ENCODE peak calls at places on chromosomes 5 and 9, in nine cellular contexts. U is B cell, Q is fibroblast of the aortic adventitia, K is ovary, C is neural crest cell, B is mammary epithelial cell, Z is brain microvascular endothelial cell, V is Calu3, J is transverse colon. I is an unnamed sample.

GRCh38 chr9:134918646-134919045 is 934 bp upstream of the FCN1 start:
- DNase-seq in U (no peak), Q (no peak), K (peak; percentile 8), C (no peak), B (no peak), Z (no peak), V (no peak), J (no peak), I (no peak)

GRCh38 chr5:16983022-16983639 is 47.0 kb upstream of the MYO10 start:
- DNase-seq in U (no peak), Q (peak; percentile 25), K (no peak), C (no peak), B (no peak), Z (no peak), V (peak; percentile 56), J (no peak), I (no peak)

GRCh38 chr5:16727937-16728336 is 111.1 kb upstream of the RETREG1 start:
- DNase-seq in U (no peak), Q (no peak), K (no peak), C (no peak), B (no peak), Z (no peak), V (no peak), J (peak; percentile 47), I (no peak)

GRCh38 chr5:122129332-122129731 is at the start of gene ZNF474:
- DNase-seq in U (no peak), Q (peak; percentile 95), K (no peak), C (peak; percentile 3), B (peak; percentile 97), Z (peak; percentile 99), V (peak; percentile 76), J (peak; percentile 20), I (no peak)

GRCh38 chr5:55096186-55096585 is 6.3 kb upstream of the GZMA start:
- DNase-seq in U (no peak), Q (no peak), K (no peak), C (no peak), B (no peak), Z (no peak), V (no peak), J (no peak), I (no peak)

GRCh38 chr9:121958530-121958929 is 134.6 kb downstream of the TTLL11 start:
- DNase-seq in U (no peak), Q (no peak), K (no peak), C (no peak), B (peak; percentile 65), Z (no peak), V (no peak), J (no peak), I (no peak)

GRCh38 chr5:137498301-137498735 is 808 bp downstream of the SPOCK1 start:
- DNase-seq in U (no peak), Q (peak; percentile 32), K (no peak), C (peak; percentile 22), B (no peak), Z (no peak), V (no peak), J (no peak), I (peak; percentile 24)

GRCh38 chr5:14501353-14502162 is 80.0 kb upstream of the OTULINL start:
- DNase-seq in U (no peak), Q (no peak), K (no peak), C (no peak), B (no peak), Z (no peak), V (no peak), J (no peak), I (no peak)

GRCh38 chr9:123544007-123544827 is 188.2 kb downstream of the CRB2 start:
- DNase-seq in U (peak; percentile 52), Q (peak; percentile 67), K (no peak), C (peak; percentile 37), B (no peak), Z (peak; percentile 10), V (peak; percentile 25), J (peak; percentile 31), I (peak; percentile 46)

GRCh38 chr5:91143840-91144239 is 239.3 kb downstream of the ARRDC3 start:
- DNase-seq in U (no peak), Q (no peak), K (no peak), C (no peak), B (no peak), Z (no peak), V (no peak), J (no peak), I (no peak)

GRCh38 chr9:120876842-120877240 is at the start of gene PHF19:
- DNase-seq in U (no peak), Q (no peak), K (peak; percentile 65), C (no peak), B (peak; percentile 35), Z (no peak), V (no peak), J (no peak), I (peak; percentile 71)

GRCh38 chr9:19174127-19174921 is 47.0 kb upstream of the PLIN2 start:
- DNase-seq in U (peak; percentile 48), Q (peak; percentile 97), K (peak; percentile 46), C (peak; percentile 16), B (peak; percentile 78), Z (peak; percentile 96), V (peak; percentile 48), J (peak; percentile 56), I (peak; percentile 83)

GRCh38 chr5:43874772-43875171 is 271.8 kb downstream of the NNT start:
- DNase-seq in U (no peak), Q (peak; percentile 83), K (no peak), C (no peak), B (no peak), Z (peak; percentile 34), V (no peak), J (no peak), I (no peak)

GRCh38 chr9:130765135-130766030 is 69.7 kb upstream of the ABL1 start:
- DNase-seq in U (no peak), Q (no peak), K (no peak), C (no peak), B (peak; percentile 32), Z (no peak), V (no peak), J (no peak), I (no peak)

GRCh38 chr9:134267305-134268265 is 58.7 kb upstream of the RXRA start:
- DNase-seq in U (no peak), Q (no peak), K (no peak), C (no peak), B (no peak), Z (no peak), V (no peak), J (no peak), I (no peak)

GRCh38 chr5:178150977-178151734 is 2.5 kb downstream of the NHP2 start:
- DNase-seq in U (no peak), Q (peak; percentile 10), K (no peak), C (no peak), B (no peak), Z (no peak), V (no peak), J (no peak), I (peak; percentile 29)
- TF ChIP-seq CTCF in U (no peak), Q (no peak), K (no peak), C (no peak), B (no peak), Z (peak; percentile 27), V (no peak), J (no peak), I (peak; percentile 39)

DNA sequence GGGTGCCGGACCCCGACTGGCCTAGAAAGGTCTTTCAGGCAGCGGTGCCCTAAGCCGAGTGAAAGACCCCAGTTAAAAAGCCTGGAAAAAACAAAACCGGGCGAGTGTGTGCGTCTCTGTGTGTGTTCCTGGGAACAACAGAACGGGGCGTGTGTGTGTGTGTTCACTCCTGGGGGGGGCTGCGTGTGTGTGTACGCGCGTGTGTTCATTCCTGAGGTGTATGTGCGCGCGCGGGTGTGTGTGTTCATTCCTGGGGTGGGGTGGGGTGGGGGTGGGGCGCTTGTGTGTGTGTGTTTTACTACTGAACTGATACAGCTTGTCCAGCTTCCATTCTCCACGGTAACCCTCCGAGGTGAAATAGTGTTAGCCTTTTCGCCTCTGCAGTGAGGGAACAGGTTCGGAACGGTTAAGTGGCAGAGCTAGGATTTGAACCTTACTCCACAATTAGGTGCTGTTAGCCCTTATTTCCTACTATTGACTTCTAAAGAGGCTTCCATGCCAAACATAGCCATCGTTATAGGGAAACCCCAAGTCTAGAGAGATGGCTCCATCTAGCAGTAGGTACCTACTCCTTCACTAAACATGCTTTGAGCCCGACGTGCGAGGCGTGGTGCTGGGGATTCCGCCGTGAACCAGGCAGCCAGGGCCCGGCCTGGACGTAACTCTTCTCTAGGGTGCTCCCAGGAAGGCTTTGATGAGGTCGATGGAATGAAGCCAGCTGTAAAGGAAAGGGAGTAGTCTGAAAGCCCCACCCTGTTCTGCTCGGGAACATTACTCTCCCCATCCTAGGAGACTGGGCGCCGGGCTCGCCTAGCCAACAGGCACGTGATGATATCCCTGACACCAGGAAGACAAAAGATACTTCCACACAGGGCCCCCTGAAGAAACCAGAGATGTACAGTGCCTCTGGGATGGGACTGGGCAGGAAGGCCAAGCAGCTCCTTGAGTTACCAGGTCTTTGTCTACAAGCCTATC is 734 bp upstream of the SKP1 start:
- DNase-seq in U (no peak), Q (peak; percentile 85), K (peak; percentile 30), C (no peak), B (peak; percentile 84), Z (peak; percentile 57), V (peak; percentile 33), J (peak; percentile 89), I (no peak)
- TF ChIP-seq CTCF in U (no peak), Q (no peak), K (no peak), C (no peak), B (peak; percentile 6), Z (no peak), V (no peak), J (no peak), I (no peak)

DNA sequence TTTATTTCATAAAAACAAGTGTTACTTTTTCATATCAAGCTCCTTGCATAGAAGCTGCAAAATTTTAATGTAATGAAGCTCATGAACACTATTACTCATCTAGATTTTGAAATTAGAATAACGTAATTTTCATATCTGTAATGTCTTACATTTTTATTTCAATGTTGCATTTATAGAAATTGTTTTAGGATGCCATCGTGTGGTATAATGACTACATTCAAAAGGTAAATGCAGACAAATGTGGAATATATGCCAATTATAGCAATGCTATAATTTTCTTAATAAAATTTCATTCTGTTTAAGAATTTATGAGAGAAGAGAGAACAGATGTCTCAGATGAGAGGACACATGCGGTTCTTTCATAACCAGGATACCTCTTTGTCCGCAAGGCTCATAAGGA is 230.2 kb downstream of the TMEM232 start:
- DNase-seq in U (no peak), Q (peak; percentile 2), K (no peak), C (no peak), B (no peak), Z (no peak), V (no peak), J (no peak), I (no peak)
- TF ChIP-seq CTCF in U (no peak), Q (no peak), K (no peak), C (no peak), B (peak; percentile 4), Z (no peak), V (no peak), J (no peak), I (no peak)

DNA sequence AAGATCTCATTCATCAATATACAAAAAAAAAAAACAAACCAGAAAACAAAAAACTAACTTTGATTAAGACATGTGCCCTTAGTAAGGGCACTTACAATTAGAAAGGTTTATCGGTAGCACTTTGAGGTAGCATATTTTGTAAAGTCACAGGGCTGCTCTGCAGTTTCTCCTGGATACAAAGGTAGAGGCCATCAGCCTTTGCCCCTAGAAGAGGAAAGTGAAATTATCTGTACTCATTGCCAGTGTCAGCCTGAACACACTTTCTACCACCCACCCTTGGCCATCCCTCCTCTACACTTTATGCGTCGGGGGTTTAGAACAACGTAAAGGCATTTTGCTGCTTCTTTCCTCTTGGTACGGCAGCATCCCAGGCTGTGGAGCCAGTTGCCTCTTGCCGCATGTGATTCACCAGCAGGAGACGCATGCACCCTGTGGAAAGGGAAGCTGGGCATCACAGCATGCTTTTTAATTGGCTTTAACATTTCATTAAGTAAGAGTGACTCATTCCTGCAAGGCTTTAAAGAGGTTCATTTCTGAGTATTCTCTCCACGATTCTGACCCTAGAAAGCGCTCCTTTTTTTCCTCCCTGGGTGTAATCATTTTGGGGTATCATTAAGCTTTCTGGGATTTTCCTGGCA is 84.6 kb downstream of the CEMIP2 start:
- DNase-seq in U (no peak), Q (peak; percentile 18), K (peak; percentile 25), C (no peak), B (peak; percentile 83), Z (peak; percentile 31), V (no peak), J (no peak), I (peak; percentile 63)
- TF ChIP-seq CTCF in U (no peak), Q (peak; percentile 35), K (no peak), C (no peak), B (peak; percentile 85), Z (peak; percentile 80), V (no peak), J (no peak), I (peak; percentile 71)

I was measured in BE2C.